ENCODE peak calls at places on chromosomes 16 and 17, in eight cellular contexts. K is upper lobe of left lung, X is GM23338, I is HL-60, U is endothelial cell of umbilical vein, R is stomach, D is suprapubic skin, V is K562. Z is an unnamed sample.

GRCh38 chr16:27191352-27191924 is 11.9 kb upstream of the KDM8 start:
- DNase-seq in K (no peak), X (peak; percentile 30), I (no peak), U (no peak), R (no peak), D (no peak), V (no peak), Z (no peak)

GRCh38 chr17:12591336-12591735 is 74.4 kb upstream of the MYOCD start:
- DNase-seq in K (no peak), X (peak; percentile 20), I (no peak), U (no peak), R (no peak), D (no peak), V (no peak), Z (no peak)

GRCh38 chr17:50363217-50364060 is 9.5 kb downstream of the MRPL27 start:
- DNase-seq in K (no peak), X (peak; percentile 97), I (no peak), U (peak; percentile 25), R (no peak), D (no peak), V (peak; percentile 41), Z (peak; percentile 56)

GRCh38 chr16:79838860-79839259 is 238.3 kb upstream of the MAF start:
- DNase-seq in K (no peak), X (no peak), I (no peak), U (no peak), R (no peak), D (no peak), V (no peak), Z (no peak)

GRCh38 chr17:43372273-43372911 is 26.4 kb upstream of the ARL4D start:
- DNase-seq in K (peak; percentile 50), X (no peak), I (peak; percentile 72), U (no peak), R (no peak), D (no peak), V (no peak), Z (peak; percentile 90)

GRCh38 chr16:5036228-5037156 is 2.8 kb upstream of the NAGPA start:
- DNase-seq in K (no peak), X (peak; percentile 84), I (no peak), U (no peak), R (no peak), D (no peak), V (peak; percentile 31), Z (no peak)

GRCh38 chr17:45812102-45812501 is 28.0 kb downstream of the CRHR1 start:
- DNase-seq in K (no peak), X (peak; percentile 68), I (no peak), U (no peak), R (no peak), D (no peak), V (peak; percentile 31), Z (no peak)

GRCh38 chr17:68347380-68347779 is 56.1 kb downstream of the ARSG start:
- DNase-seq in K (no peak), X (no peak), I (peak; percentile 51), U (peak; percentile 7), R (no peak), D (no peak), V (no peak), Z (no peak)

GRCh38 chr16:81639931-81640680 is 139.0 kb upstream of the PLCG2 start:
- DNase-seq in K (no peak), X (no peak), I (no peak), U (no peak), R (no peak), D (no peak), V (no peak), Z (no peak)

GRCh38 chr17:79154446-79154845 is 79.8 kb downstream of the ENGASE start:
- DNase-seq in K (peak; percentile 40), X (no peak), I (no peak), U (no peak), R (peak; percentile 32), D (no peak), V (no peak), Z (no peak)

GRCh38 chr16:66925322-66925840 is at the start of gene RRAD:
- DNase-seq in K (peak; percentile 58), X (peak; percentile 50), I (no peak), U (peak; percentile 11), R (no peak), D (no peak), V (peak; percentile 38), Z (peak; percentile 77)

GRCh38 chr17:45168991-45169752 is 7.5 kb downstream of the HEXIM2 start:
- DNase-seq in K (no peak), X (peak; percentile 63), I (no peak), U (no peak), R (no peak), D (no peak), V (no peak), Z (no peak)

GRCh38 chr17:31007695-31008373 is 37.0 kb downstream of the RNF135 start:
- DNase-seq in K (no peak), X (no peak), I (no peak), U (no peak), R (no peak), D (no peak), V (no peak), Z (no peak)

GRCh38 chr17:38591759-38592241 is 14.0 kb downstream of the SRCIN1 start:
- DNase-seq in K (peak; percentile 32), X (no peak), I (peak; percentile 96), U (no peak), R (no peak), D (no peak), V (no peak), Z (no peak)

GRCh38 chr17:62966426-62967110 is 533 bp downstream of the TANC2 start:
- DNase-seq in K (peak; percentile 55), X (peak; percentile 30), I (peak; percentile 9), U (peak; percentile 32), R (peak; percentile 64), D (peak; percentile 72), V (peak; percentile 20), Z (no peak)

GRCh38 chr16:86217001-86217890 is 293.1 kb upstream of the FOXF1 start:
- DNase-seq in K (peak; percentile 14), X (no peak), I (no peak), U (no peak), R (no peak), D (no peak), V (no peak), Z (peak; percentile 56)

GRCh38 chr17:66337866-66338472 is 35.6 kb downstream of the PRKCA start:
- DNase-seq in K (no peak), X (no peak), I (no peak), U (no peak), R (no peak), D (no peak), V (no peak), Z (no peak)

GRCh38 chr16:360698-361336 is 8.3 kb upstream of the AXIN1 start:
- DNase-seq in K (no peak), X (no peak), I (no peak), U (no peak), R (no peak), D (no peak), V (no peak), Z (no peak)

GRCh38 chr16:5393070-5393469 is 295.5 kb upstream of the EEF2KMT start:
- DNase-seq in K (no peak), X (no peak), I (no peak), U (no peak), R (no peak), D (peak; percentile 6), V (no peak), Z (no peak)

DNA sequence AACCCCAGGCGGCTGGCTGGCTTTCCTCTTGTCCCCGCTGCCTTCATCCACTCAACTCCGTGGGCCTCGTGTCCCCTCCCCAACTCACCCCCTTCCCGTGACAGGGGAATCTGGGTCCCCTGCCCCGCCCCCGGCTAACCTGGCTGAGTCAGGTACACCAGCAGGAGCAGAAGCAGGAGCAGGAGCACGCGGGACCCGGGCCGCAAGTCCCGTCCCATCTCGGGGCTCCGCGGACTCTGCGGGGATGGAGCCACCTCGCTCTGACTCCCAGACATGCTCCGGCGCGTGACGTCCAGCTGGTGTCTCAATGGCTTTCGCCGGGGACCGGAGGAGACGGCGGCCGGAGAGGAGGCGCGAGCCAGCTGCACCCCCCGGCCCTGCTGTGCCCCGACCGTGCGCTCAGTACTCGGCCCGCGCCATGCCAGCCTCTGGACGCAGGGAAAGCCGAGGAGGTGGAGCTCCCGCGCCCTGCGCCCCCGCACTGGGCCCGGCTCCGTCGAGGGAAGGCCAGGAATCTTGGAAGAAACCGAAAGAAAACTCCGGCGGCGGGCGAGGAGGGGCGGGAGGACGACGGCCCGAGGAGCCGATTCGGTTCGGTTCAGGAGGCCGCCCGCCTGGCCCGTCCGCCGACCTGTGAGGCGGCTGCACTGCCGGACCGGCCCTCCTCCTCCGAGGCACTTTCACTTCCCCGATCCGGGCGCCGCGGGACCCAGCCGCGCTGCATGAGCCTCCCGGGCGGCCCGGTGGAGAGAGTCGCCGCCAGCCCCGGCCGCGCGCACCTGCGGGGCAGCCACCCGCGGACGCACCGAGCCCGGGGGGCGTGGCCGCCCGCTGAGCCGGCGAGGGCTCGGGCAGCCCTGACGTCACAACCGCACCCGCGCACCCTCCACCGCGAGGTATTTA is at the start of the genes CXCL16 and ZMYND15:
- DNase-seq in K (peak; percentile 78), X (peak; percentile 55), I (no peak), U (peak; percentile 49), R (peak; percentile 82), D (peak; percentile 73), V (peak; percentile 42), Z (peak; percentile 77)
- TF ChIP-seq POLR2AphosphoS5 in K (no peak), X (no peak), I (no peak), U (no peak), R (peak; percentile 44), D (no peak), V (no peak), Z (no peak)

GRCh38 chr16:56658476-56658875 is 717 bp downstream of the MT1F start:
- DNase-seq in K (no peak), X (no peak), I (no peak), U (no peak), R (no peak), D (no peak), V (no peak), Z (no peak)
- H3K4me3 ChIP-seq in K (peak overlapping the region; percentile 63), X (peak overlapping the region; percentile 82), I (peak overlapping the region; percentile 74), U (no peak overlapping the region), R (peak overlapping the region; percentile 51), D (peak overlapping the region; percentile 66), V (no peak overlapping the region), Z (no peak overlapping the region)

DNA sequence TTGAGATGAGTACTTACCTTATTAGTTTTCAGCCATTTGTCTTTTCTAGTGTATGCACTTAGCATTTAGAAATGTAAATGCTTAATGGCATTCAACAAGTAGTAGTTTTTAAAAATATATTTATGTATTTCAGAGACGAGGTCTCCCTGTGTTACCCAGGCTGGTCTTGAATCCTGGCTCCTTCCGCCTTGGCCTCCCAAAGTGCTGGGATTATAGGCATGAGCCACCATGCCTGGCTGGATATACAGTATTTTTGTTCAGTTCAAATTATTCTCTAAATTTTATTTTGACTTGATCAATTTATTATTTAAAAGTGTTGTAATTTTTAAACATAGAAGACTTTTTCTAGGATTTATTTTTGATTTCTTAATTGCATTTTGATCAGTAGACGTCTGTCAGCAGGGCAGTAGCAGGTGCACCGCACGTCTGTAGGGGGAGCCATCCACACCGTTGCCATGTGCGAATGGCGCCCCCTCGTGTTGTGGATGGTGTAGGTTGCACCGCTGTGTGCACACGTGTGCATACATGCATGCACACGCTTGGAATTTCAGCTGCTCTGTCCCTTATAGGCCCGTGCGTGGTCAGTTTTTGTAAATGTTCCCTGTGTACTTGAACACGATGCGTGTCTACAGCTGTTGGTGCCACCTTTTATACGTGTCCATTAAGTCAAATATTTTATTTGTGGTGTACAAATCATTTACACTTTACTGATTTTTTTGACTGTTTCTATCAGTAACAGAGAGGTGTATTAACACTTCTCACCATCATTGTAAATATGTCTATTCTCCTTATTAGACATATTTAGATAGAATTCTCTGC is 30.6 kb downstream of the RPTOR start:
- DNase-seq in K (peak; percentile 89), X (peak; percentile 95), I (peak; percentile 90), U (peak; percentile 87), R (peak; percentile 84), D (peak; percentile 78), V (peak; percentile 88), Z (peak; percentile 90)
- TF ChIP-seq POLR2AphosphoS5 in K (no peak), X (no peak), I (peak; percentile 54), U (peak; percentile 42), R (peak; percentile 82), D (no peak), V (no peak), Z (peak; percentile 33)

GRCh38 chr16:49620868-49621239 is 235.1 kb downstream of the ZNF423 start:
- DNase-seq in K (no peak), X (no peak), I (no peak), U (no peak), R (no peak), D (no peak), V (peak; percentile 29), Z (no peak)
- H3K4me3 ChIP-seq in K (no peak overlapping the region), X (no peak overlapping the region), I (no peak overlapping the region), U (no peak overlapping the region), R (no peak overlapping the region), D (no peak overlapping the region), V (no peak overlapping the region), Z (no peak overlapping the region)